ENCODE peak calls at places on chromosomes 12 and 14, in seven cellular contexts. One of them, this sample, is unnamed.
A peak's percentile ranks its signal among the peaks of the same experiment; 100 is the strongest.

GRCh38 chr12:49098035-49098451 is 3.4 kb upstream of the DHH start:
- DNase-seq in lower leg skin: no peak
- DNase-seq in adrenal gland: peak; percentile 34
- DNase-seq in neural progenitor cell: peak; percentile 78
- DNase-seq in PC-9: no peak
- DNase-seq in keratinocyte: no peak
- DNase-seq in right cardiac atrium: peak; percentile 28
- DNase-seq in this sample: peak; percentile 54

GRCh38 chr14:38391334-38391733 is 135.4 kb upstream of the CLEC14A start:
- DNase-seq in lower leg skin: no peak
- DNase-seq in adrenal gland: no peak
- DNase-seq in neural progenitor cell: no peak
- DNase-seq in PC-9: no peak
- DNase-seq in keratinocyte: no peak
- DNase-seq in right cardiac atrium: no peak
- DNase-seq in this sample: no peak

GRCh38 chr14:22563987-22564386 is 25.0 kb downstream of the DAD1 start:
- DNase-seq in lower leg skin: no peak
- DNase-seq in adrenal gland: no peak
- DNase-seq in neural progenitor cell: no peak
- DNase-seq in PC-9: no peak
- DNase-seq in keratinocyte: no peak
- DNase-seq in right cardiac atrium: no peak
- DNase-seq in this sample: no peak

GRCh38 chr12:7933255-7933726 is 2.7 kb downstream of the SLC2A3 start:
- DNase-seq in lower leg skin: peak; percentile 77
- DNase-seq in adrenal gland: peak; percentile 61
- DNase-seq in neural progenitor cell: peak; percentile 91
- DNase-seq in PC-9: peak; percentile 90
- DNase-seq in keratinocyte: peak; percentile 80
- DNase-seq in right cardiac atrium: peak; percentile 72
- DNase-seq in this sample: peak; percentile 84

GRCh38 chr12:10543499-10543898 is 37.8 kb downstream of the EIF2S3B start:
- DNase-seq in lower leg skin: no peak
- DNase-seq in adrenal gland: no peak
- DNase-seq in neural progenitor cell: no peak
- DNase-seq in PC-9: no peak
- DNase-seq in keratinocyte: no peak
- DNase-seq in right cardiac atrium: no peak
- DNase-seq in this sample: no peak

GRCh38 chr12:91009319-91009950 is 4.7 kb upstream of the EPYC start:
- DNase-seq in lower leg skin: no peak
- DNase-seq in adrenal gland: no peak
- DNase-seq in neural progenitor cell: no peak
- DNase-seq in PC-9: no peak
- DNase-seq in keratinocyte: no peak
- DNase-seq in right cardiac atrium: no peak
- DNase-seq in this sample: no peak

GRCh38 chr14:65290830-65291229 is 121.7 kb upstream of the FUT8 start:
- DNase-seq in lower leg skin: no peak
- DNase-seq in adrenal gland: no peak
- DNase-seq in neural progenitor cell: no peak
- DNase-seq in PC-9: peak; percentile 98
- DNase-seq in keratinocyte: peak; percentile 66
- DNase-seq in right cardiac atrium: no peak
- DNase-seq in this sample: peak; percentile 79

GRCh38 chr12:52230364-52231281 is 2.4 kb upstream of the KRT7 start:
- DNase-seq in lower leg skin: no peak
- DNase-seq in adrenal gland: no peak
- DNase-seq in neural progenitor cell: peak; percentile 44
- DNase-seq in PC-9: peak; percentile 97
- DNase-seq in keratinocyte: no peak
- DNase-seq in right cardiac atrium: no peak
- DNase-seq in this sample: peak; percentile 71

GRCh38 chr12:46383654-46384450 is 11.3 kb upstream of the SLC38A2 start:
- DNase-seq in lower leg skin: peak; percentile 94
- DNase-seq in adrenal gland: peak; percentile 95
- DNase-seq in neural progenitor cell: no peak
- DNase-seq in PC-9: peak; percentile 68
- DNase-seq in keratinocyte: no peak
- DNase-seq in right cardiac atrium: peak; percentile 96
- DNase-seq in this sample: peak; percentile 89

GRCh38 chr12:49541911-49542505 is 3.2 kb downstream of the KCNH3 start:
- DNase-seq in lower leg skin: no peak
- DNase-seq in adrenal gland: no peak
- DNase-seq in neural progenitor cell: no peak
- DNase-seq in PC-9: no peak
- DNase-seq in keratinocyte: no peak
- DNase-seq in right cardiac atrium: no peak
- DNase-seq in this sample: no peak

GRCh38 chr12:50314629-50315312 is 31.5 kb upstream of the LIMA1 start:
- DNase-seq in lower leg skin: no peak
- DNase-seq in adrenal gland: no peak
- DNase-seq in neural progenitor cell: peak; percentile 64
- DNase-seq in PC-9: no peak
- DNase-seq in keratinocyte: no peak
- DNase-seq in right cardiac atrium: no peak
- DNase-seq in this sample: no peak

GRCh38 chr14:101889898-101890297 is 74.5 kb upstream of the DYNC1H1 start:
- DNase-seq in lower leg skin: no peak
- DNase-seq in adrenal gland: no peak
- DNase-seq in neural progenitor cell: no peak
- DNase-seq in PC-9: peak; percentile 46
- DNase-seq in keratinocyte: no peak
- DNase-seq in right cardiac atrium: no peak
- DNase-seq in this sample: no peak

GRCh38 chr14:51507556-51508511 is 143.9 kb upstream of the FRMD6 start:
- DNase-seq in lower leg skin: peak; percentile 43
- DNase-seq in adrenal gland: peak; percentile 85
- DNase-seq in neural progenitor cell: peak; percentile 8
- DNase-seq in PC-9: no peak
- DNase-seq in keratinocyte: no peak
- DNase-seq in right cardiac atrium: peak; percentile 56
- DNase-seq in this sample: peak; percentile 52

GRCh38 chr14:62443796-62444195 is 601.5 kb downstream of the KCNH5 start:
- DNase-seq in lower leg skin: no peak
- DNase-seq in adrenal gland: no peak
- DNase-seq in neural progenitor cell: no peak
- DNase-seq in PC-9: no peak
- DNase-seq in keratinocyte: peak; percentile 32
- DNase-seq in right cardiac atrium: no peak
- DNase-seq in this sample: peak; percentile 47
- H3K4me3 ChIP-seq in lower leg skin: no peak overlapping the region
- H3K4me3 ChIP-seq in adrenal gland: no peak overlapping the region
- H3K4me3 ChIP-seq in neural progenitor cell: no peak overlapping the region
- H3K4me3 ChIP-seq in PC-9: no peak overlapping the region
- H3K4me3 ChIP-seq in keratinocyte: no peak overlapping the region
- H3K4me3 ChIP-seq in right cardiac atrium: no peak overlapping the region
- H3K4me3 ChIP-seq in this sample: no peak overlapping the region

DNA sequence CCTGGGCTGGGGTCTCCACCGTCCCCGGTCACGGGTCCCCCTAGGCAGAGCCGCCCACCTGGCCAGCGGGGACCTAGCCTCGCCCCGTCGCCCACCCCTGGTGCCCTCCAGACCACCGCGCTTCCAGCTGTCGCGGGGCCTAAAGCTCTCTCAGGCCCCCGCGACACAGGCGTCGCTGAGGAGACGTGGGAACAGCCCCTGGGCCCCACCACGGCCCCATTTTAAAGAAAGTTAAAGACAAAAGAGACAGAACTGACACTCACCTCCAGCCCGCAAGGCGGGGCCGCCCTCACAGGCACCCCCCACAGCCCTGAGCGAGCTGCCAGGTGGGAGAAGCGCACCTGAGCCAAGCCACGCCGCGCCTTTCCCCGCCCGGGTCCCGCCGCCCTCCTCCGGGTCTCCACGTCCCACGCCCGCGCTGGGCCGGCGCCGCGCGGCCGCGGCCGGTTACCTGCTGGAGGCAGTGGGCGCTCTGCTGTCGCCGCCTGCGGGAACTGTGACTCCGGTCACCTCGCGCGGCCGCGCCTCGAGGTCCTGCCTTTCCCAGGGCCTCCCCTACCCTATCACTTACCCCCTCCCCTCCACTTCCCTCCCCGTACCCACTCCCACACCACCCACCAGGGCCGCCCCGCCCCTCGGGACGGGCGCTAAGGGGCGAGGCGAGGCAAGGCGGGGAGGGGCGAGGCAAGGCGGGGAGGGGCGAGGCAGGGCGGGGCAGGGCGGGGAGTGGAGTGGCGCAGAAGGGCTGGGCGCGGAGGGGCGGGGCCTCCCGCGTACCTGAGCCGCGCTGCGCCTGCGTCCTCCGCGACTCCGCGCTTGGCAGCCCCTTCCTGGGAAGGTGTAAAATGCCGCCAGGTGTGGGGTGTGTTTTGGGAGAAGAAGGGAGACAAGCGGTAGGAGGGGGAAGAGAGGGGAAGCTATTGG is 31.2 kb downstream of the TC2N start:
- DNase-seq in lower leg skin: peak; percentile 63
- DNase-seq in adrenal gland: peak; percentile 32
- DNase-seq in neural progenitor cell: peak; percentile 89
- DNase-seq in PC-9: peak; percentile 58
- DNase-seq in keratinocyte: peak; percentile 25
- DNase-seq in right cardiac atrium: peak; percentile 73
- DNase-seq in this sample: no peak
- H3K4me3 ChIP-seq in lower leg skin: peak overlapping the region; percentile 51
- H3K4me3 ChIP-seq in adrenal gland: peak overlapping the region; percentile 92
- H3K4me3 ChIP-seq in neural progenitor cell: peak overlapping the region; percentile 66
- H3K4me3 ChIP-seq in PC-9: peak overlapping the region; percentile 77
- H3K4me3 ChIP-seq in keratinocyte: peak overlapping the region; percentile 84
- H3K4me3 ChIP-seq in right cardiac atrium: peak overlapping the region; percentile 81
- H3K4me3 ChIP-seq in this sample: no peak overlapping the region

DNA sequence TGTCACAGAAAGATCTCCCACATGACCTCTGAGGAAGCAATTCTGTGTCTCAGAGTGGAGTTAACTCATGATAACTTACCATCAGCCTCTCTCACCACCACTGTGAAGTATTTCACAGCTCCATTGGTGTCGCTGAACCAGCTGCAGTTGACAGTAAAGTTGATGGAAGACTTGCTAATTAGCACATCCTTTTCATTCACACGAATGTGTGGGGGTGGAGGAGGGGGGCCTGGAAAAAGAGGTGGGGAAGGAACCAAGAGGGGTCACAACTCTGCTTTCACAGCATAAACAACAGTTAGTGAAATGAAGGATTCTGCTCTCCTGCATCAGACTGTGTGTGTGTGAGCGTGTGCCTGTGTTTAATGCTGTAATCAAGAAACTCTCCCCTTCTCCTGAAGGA is 82.1 kb downstream of the PTPRB start:
- DNase-seq in lower leg skin: no peak
- DNase-seq in adrenal gland: no peak
- DNase-seq in neural progenitor cell: no peak
- DNase-seq in PC-9: no peak
- DNase-seq in keratinocyte: no peak
- DNase-seq in right cardiac atrium: no peak
- DNase-seq in this sample: no peak
- H3K4me3 ChIP-seq in lower leg skin: no peak overlapping the region
- H3K4me3 ChIP-seq in adrenal gland: no peak overlapping the region
- H3K4me3 ChIP-seq in neural progenitor cell: no peak overlapping the region
- H3K4me3 ChIP-seq in PC-9: no peak overlapping the region
- H3K4me3 ChIP-seq in keratinocyte: no peak overlapping the region
- H3K4me3 ChIP-seq in right cardiac atrium: no peak overlapping the region
- H3K4me3 ChIP-seq in this sample: no peak overlapping the region

GRCh38 chr12:107864235-107864634 is 89.7 kb downstream of the ASCL4 start:
- DNase-seq in lower leg skin: no peak
- DNase-seq in adrenal gland: no peak
- DNase-seq in neural progenitor cell: peak; percentile 51
- DNase-seq in PC-9: no peak
- DNase-seq in keratinocyte: no peak
- DNase-seq in right cardiac atrium: no peak
- DNase-seq in this sample: no peak
- H3K4me3 ChIP-seq in lower leg skin: no peak overlapping the region
- H3K4me3 ChIP-seq in adrenal gland: no peak overlapping the region
- H3K4me3 ChIP-seq in neural progenitor cell: peak overlapping the region; percentile 46
- H3K4me3 ChIP-seq in PC-9: no peak overlapping the region
- H3K4me3 ChIP-seq in keratinocyte: no peak overlapping the region
- H3K4me3 ChIP-seq in right cardiac atrium: no peak overlapping the region
- H3K4me3 ChIP-seq in this sample: no peak overlapping the region

GRCh38 chr14:95339301-95339865 is 19.7 kb upstream of the CLMN start:
- DNase-seq in lower leg skin: no peak
- DNase-seq in adrenal gland: no peak
- DNase-seq in neural progenitor cell: no peak
- DNase-seq in PC-9: no peak
- DNase-seq in keratinocyte: no peak
- DNase-seq in right cardiac atrium: no peak
- DNase-seq in this sample: no peak

GRCh38 chr14:95338436-95338835 is 18.7 kb upstream of the CLMN start:
- DNase-seq in lower leg skin: no peak
- DNase-seq in adrenal gland: no peak
- DNase-seq in neural progenitor cell: no peak
- DNase-seq in PC-9: no peak
- DNase-seq in keratinocyte: no peak
- DNase-seq in right cardiac atrium: no peak
- DNase-seq in this sample: no peak

GRCh38 chr14:95341564-95341963 is 21.9 kb upstream of the CLMN start:
- DNase-seq in lower leg skin: no peak
- DNase-seq in adrenal gland: peak; percentile 85
- DNase-seq in neural progenitor cell: no peak
- DNase-seq in PC-9: no peak
- DNase-seq in keratinocyte: no peak
- DNase-seq in right cardiac atrium: peak; percentile 65
- DNase-seq in this sample: no peak

GRCh38 chr14:95341115-95341514 is 21.4 kb upstream of the CLMN start:
- DNase-seq in lower leg skin: no peak
- DNase-seq in adrenal gland: no peak
- DNase-seq in neural progenitor cell: no peak
- DNase-seq in PC-9: no peak
- DNase-seq in keratinocyte: no peak
- DNase-seq in right cardiac atrium: no peak
- DNase-seq in this sample: no peak

DNA sequence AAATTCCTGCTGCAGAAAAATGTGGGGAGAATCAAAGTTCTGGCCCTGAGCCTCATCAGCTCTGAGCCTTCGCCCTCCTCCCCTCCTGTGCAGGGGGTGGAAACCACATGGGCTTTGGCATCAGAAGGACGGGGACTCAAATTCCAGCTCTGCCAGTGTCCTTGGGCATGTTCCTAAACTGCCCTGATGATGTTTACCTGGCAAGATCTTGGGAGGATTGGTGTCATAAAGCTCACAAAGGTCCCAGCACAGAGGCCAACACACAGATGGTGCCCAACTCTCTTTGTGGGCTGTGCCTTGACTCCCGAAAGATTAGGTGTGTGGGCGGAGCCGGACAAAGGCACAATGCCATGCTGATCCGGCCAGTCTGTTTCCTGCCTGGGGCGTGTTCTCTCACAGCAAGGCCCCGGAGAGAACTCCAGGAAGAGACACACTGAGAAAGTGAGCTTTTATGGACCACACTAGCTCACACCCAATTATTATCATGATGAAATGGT is 20.5 kb upstream of the CLMN start:
- DNase-seq in lower leg skin: no peak
- DNase-seq in adrenal gland: peak; percentile 43
- DNase-seq in neural progenitor cell: no peak
- DNase-seq in PC-9: no peak
- DNase-seq in keratinocyte: no peak
- DNase-seq in right cardiac atrium: no peak
- DNase-seq in this sample: no peak
- H3K4me3 ChIP-seq in lower leg skin: no peak overlapping the region
- H3K4me3 ChIP-seq in adrenal gland: no peak overlapping the region
- H3K4me3 ChIP-seq in neural progenitor cell: no peak overlapping the region
- H3K4me3 ChIP-seq in PC-9: no peak overlapping the region
- H3K4me3 ChIP-seq in keratinocyte: no peak overlapping the region
- H3K4me3 ChIP-seq in right cardiac atrium: no peak overlapping the region
- H3K4me3 ChIP-seq in this sample: no peak overlapping the region